ENCODE peak calls at places on chromosomes 12 and 14, in five cellular contexts. One of them, this sample, is unnamed.

GRCh38 chr14:40581264-40581663 is 1025.4 kb upstream of the LRFN5 start:
- DNase-seq in BE2C: no peak
- DNase-seq in AG10803: no peak
- DNase-seq in fibroblast of the aortic adventitia: no peak
- DNase-seq in CD4-positive, alpha-beta T cell: no peak
- DNase-seq in this sample: no peak

GRCh38 chr12:14239935-14240872 is 125.3 kb upstream of the ATF7IP start:
- DNase-seq in BE2C: peak
- DNase-seq in AG10803: no peak
- DNase-seq in fibroblast of the aortic adventitia: no peak
- DNase-seq in CD4-positive, alpha-beta T cell: no peak
- DNase-seq in this sample: peak

GRCh38 chr14:103910262-103910935 is 17.9 kb upstream of the TDRD9 start:
- DNase-seq in BE2C: peak
- DNase-seq in AG10803: peak
- DNase-seq in fibroblast of the aortic adventitia: peak
- DNase-seq in CD4-positive, alpha-beta T cell: peak
- DNase-seq in this sample: no peak

GRCh38 chr14:101808894-101809670 is 47.6 kb downstream of the PPP2R5C start:
- DNase-seq in BE2C: no peak
- DNase-seq in AG10803: no peak
- DNase-seq in fibroblast of the aortic adventitia: no peak
- DNase-seq in CD4-positive, alpha-beta T cell: no peak
- DNase-seq in this sample: no peak

GRCh38 chr14:53953002-53953827 is 3.4 kb downstream of the BMP4 start:
- DNase-seq in BE2C: peak
- DNase-seq in AG10803: peak
- DNase-seq in fibroblast of the aortic adventitia: peak
- DNase-seq in CD4-positive, alpha-beta T cell: no peak
- DNase-seq in this sample: no peak

GRCh38 chr12:100675432-100675831 is 101.9 kb downstream of the GAS2L3 start:
- DNase-seq in BE2C: peak
- DNase-seq in AG10803: peak
- DNase-seq in fibroblast of the aortic adventitia: no peak
- DNase-seq in CD4-positive, alpha-beta T cell: no peak
- DNase-seq in this sample: peak

GRCh38 chr12:58592817-58593216 is 327.5 kb downstream of the LRIG3 start:
- DNase-seq in BE2C: no peak
- DNase-seq in AG10803: peak
- DNase-seq in fibroblast of the aortic adventitia: peak
- DNase-seq in CD4-positive, alpha-beta T cell: no peak
- DNase-seq in this sample: no peak

GRCh38 chr12:33111850-33112249 is 215.3 kb upstream of the PKP2 start:
- DNase-seq in BE2C: no peak
- DNase-seq in AG10803: no peak
- DNase-seq in fibroblast of the aortic adventitia: no peak
- DNase-seq in CD4-positive, alpha-beta T cell: no peak
- DNase-seq in this sample: no peak

GRCh38 chr14:101584049-101584859 is 23.0 kb downstream of the DIO3 start:
- DNase-seq in BE2C: peak
- DNase-seq in AG10803: peak
- DNase-seq in fibroblast of the aortic adventitia: peak
- DNase-seq in CD4-positive, alpha-beta T cell: no peak
- DNase-seq in this sample: no peak

GRCh38 chr14:32259368-32260013 is 56.4 kb upstream of the RNU6-8 start:
- DNase-seq in BE2C: peak
- DNase-seq in AG10803: peak
- DNase-seq in fibroblast of the aortic adventitia: peak
- DNase-seq in CD4-positive, alpha-beta T cell: no peak
- DNase-seq in this sample: no peak

GRCh38 chr12:89971880-89972279 is 263.2 kb upstream of the ATP2B1 start:
- DNase-seq in BE2C: no peak
- DNase-seq in AG10803: peak
- DNase-seq in fibroblast of the aortic adventitia: peak
- DNase-seq in CD4-positive, alpha-beta T cell: no peak
- DNase-seq in this sample: no peak

GRCh38 chr14:26427059-26427458 is 170.8 kb downstream of the NOVA1 start:
- DNase-seq in BE2C: no peak
- DNase-seq in AG10803: peak
- DNase-seq in fibroblast of the aortic adventitia: peak
- DNase-seq in CD4-positive, alpha-beta T cell: no peak
- DNase-seq in this sample: no peak

GRCh38 chr14:21268612-21269251 is 510 bp downstream of the HNRNPC start:
- DNase-seq in BE2C: peak
- DNase-seq in AG10803: peak
- DNase-seq in fibroblast of the aortic adventitia: peak
- DNase-seq in CD4-positive, alpha-beta T cell: peak
- DNase-seq in this sample: no peak

GRCh38 chr14:22598099-22598895 is at the start of gene ABHD4:
- DNase-seq in BE2C: peak
- DNase-seq in AG10803: peak
- DNase-seq in fibroblast of the aortic adventitia: peak
- DNase-seq in CD4-positive, alpha-beta T cell: peak
- DNase-seq in this sample: peak

GRCh38 chr14:100711493-100711892 is 15.2 kb upstream of the DLK1 start:
- DNase-seq in BE2C: no peak
- DNase-seq in AG10803: no peak
- DNase-seq in fibroblast of the aortic adventitia: no peak
- DNase-seq in CD4-positive, alpha-beta T cell: no peak
- DNase-seq in this sample: no peak

GRCh38 chr12:32455607-32456063 is 56.3 kb downstream of the FGD4 start:
- DNase-seq in BE2C: peak
- DNase-seq in AG10803: peak
- DNase-seq in fibroblast of the aortic adventitia: peak
- DNase-seq in CD4-positive, alpha-beta T cell: no peak
- DNase-seq in this sample: no peak

GRCh38 chr12:89947437-89948265 is 239.0 kb upstream of the ATP2B1 start:
- DNase-seq in BE2C: no peak
- DNase-seq in AG10803: peak
- DNase-seq in fibroblast of the aortic adventitia: peak
- DNase-seq in CD4-positive, alpha-beta T cell: no peak
- DNase-seq in this sample: peak

GRCh38 chr14:21136024-21136423 is 19.8 kb downstream of the OR5AU1 start:
- DNase-seq in BE2C: no peak
- DNase-seq in AG10803: peak
- DNase-seq in fibroblast of the aortic adventitia: peak
- DNase-seq in CD4-positive, alpha-beta T cell: no peak
- DNase-seq in this sample: no peak

GRCh38 chr12:103742349-103742784 is 98.7 kb downstream of the NT5DC3 start:
- DNase-seq in BE2C: no peak
- DNase-seq in AG10803: peak
- DNase-seq in fibroblast of the aortic adventitia: no peak
- DNase-seq in CD4-positive, alpha-beta T cell: no peak
- DNase-seq in this sample: no peak

GRCh38 chr12:202081-202731 is 11.8 kb downstream of the SLC6A12 start:
- DNase-seq in BE2C: no peak
- DNase-seq in AG10803: no peak
- DNase-seq in fibroblast of the aortic adventitia: no peak
- DNase-seq in CD4-positive, alpha-beta T cell: no peak
- DNase-seq in this sample: no peak

GRCh38 chr12:62005615-62006014 is 254.6 kb upstream of the USP15 start:
- DNase-seq in BE2C: no peak
- DNase-seq in AG10803: no peak
- DNase-seq in fibroblast of the aortic adventitia: no peak
- DNase-seq in CD4-positive, alpha-beta T cell: no peak
- DNase-seq in this sample: no peak

GRCh38 chr12:120072472-120072871 is 44.1 kb downstream of the RAB35 start:
- DNase-seq in BE2C: no peak
- DNase-seq in AG10803: no peak
- DNase-seq in fibroblast of the aortic adventitia: no peak
- DNase-seq in CD4-positive, alpha-beta T cell: no peak
- DNase-seq in this sample: no peak

GRCh38 chr14:34593740-34594375 is 36.1 kb downstream of the SNX6 start:
- DNase-seq in BE2C: no peak
- DNase-seq in AG10803: peak
- DNase-seq in fibroblast of the aortic adventitia: peak
- DNase-seq in CD4-positive, alpha-beta T cell: no peak
- DNase-seq in this sample: no peak

GRCh38 chr12:108768591-108769500 is 37.5 kb upstream of the CORO1C start:
- DNase-seq in BE2C: peak
- DNase-seq in AG10803: no peak
- DNase-seq in fibroblast of the aortic adventitia: no peak
- DNase-seq in CD4-positive, alpha-beta T cell: no peak
- DNase-seq in this sample: peak
- TF ChIP-seq CTCF in BE2C: no peak
- TF ChIP-seq CTCF in AG10803: no peak
- TF ChIP-seq CTCF in fibroblast of the aortic adventitia: no peak
- TF ChIP-seq CTCF in CD4-positive, alpha-beta T cell: no peak
- TF ChIP-seq CTCF in this sample: peak

GRCh38 chr12:95959107-95959506 is 16.0 kb downstream of the AMDHD1 start:
- DNase-seq in BE2C: no peak
- DNase-seq in AG10803: peak
- DNase-seq in fibroblast of the aortic adventitia: peak
- DNase-seq in CD4-positive, alpha-beta T cell: no peak
- DNase-seq in this sample: no peak
- TF ChIP-seq CTCF in BE2C: no peak
- TF ChIP-seq CTCF in AG10803: no peak
- TF ChIP-seq CTCF in fibroblast of the aortic adventitia: no peak
- TF ChIP-seq CTCF in CD4-positive, alpha-beta T cell: no peak
- TF ChIP-seq CTCF in this sample: no peak

GRCh38 chr14:24952851-24953666 is 96.9 kb downstream of the STXBP6 start:
- DNase-seq in BE2C: no peak
- DNase-seq in AG10803: no peak
- DNase-seq in fibroblast of the aortic adventitia: no peak
- DNase-seq in CD4-positive, alpha-beta T cell: no peak
- DNase-seq in this sample: no peak
- TF ChIP-seq CTCF in BE2C: no peak
- TF ChIP-seq CTCF in AG10803: no peak
- TF ChIP-seq CTCF in fibroblast of the aortic adventitia: no peak
- TF ChIP-seq CTCF in CD4-positive, alpha-beta T cell: no peak
- TF ChIP-seq CTCF in this sample: no peak

GRCh38 chr14:85420278-85420677 is 109.7 kb upstream of the FLRT2 start:
- DNase-seq in BE2C: no peak
- DNase-seq in AG10803: no peak
- DNase-seq in fibroblast of the aortic adventitia: no peak
- DNase-seq in CD4-positive, alpha-beta T cell: no peak
- DNase-seq in this sample: no peak
- TF ChIP-seq CTCF in BE2C: no peak
- TF ChIP-seq CTCF in AG10803: no peak
- TF ChIP-seq CTCF in fibroblast of the aortic adventitia: no peak
- TF ChIP-seq CTCF in CD4-positive, alpha-beta T cell: no peak
- TF ChIP-seq CTCF in this sample: no peak

DNA sequence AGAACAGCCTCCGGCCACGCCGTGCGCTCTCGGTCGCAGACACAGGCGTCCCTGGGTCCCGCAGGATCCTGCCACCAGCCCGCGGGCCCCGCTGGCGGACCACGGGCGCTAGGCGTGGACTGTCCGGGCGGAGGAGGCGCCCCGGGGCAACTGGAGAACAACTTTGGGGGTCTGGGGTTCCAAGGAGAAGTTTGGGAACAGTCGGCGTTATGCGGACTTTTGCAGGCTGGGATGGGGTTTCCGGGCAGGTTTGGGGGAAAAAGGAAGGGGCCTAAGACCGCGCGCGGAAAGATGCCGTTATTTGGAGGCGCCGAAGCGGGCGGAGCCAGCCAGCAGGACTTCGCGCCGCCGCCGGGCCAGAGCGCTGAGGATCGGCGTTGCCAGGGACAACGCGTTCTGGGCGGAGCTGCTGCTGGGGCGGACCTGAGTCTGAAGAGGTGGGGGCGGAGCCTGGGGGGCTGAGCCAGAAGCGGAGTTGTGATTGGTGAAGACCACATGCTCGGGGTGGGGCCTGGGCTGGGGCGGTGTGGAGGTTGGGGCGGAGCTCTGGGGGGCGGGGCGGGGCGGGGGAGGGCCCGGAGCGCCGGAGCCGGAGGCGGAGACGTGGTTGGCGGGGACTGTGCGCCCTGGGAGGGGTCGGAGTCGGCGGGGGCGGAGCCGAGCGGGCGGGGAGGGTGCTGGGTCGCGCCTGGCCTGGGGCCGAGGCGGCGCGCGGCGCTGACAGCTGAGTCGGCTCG is at the start of gene CYP46A1:
- DNase-seq in BE2C: peak
- DNase-seq in AG10803: peak
- DNase-seq in fibroblast of the aortic adventitia: peak
- DNase-seq in CD4-positive, alpha-beta T cell: peak
- DNase-seq in this sample: peak
- TF ChIP-seq CTCF in BE2C: no peak
- TF ChIP-seq CTCF in AG10803: no peak
- TF ChIP-seq CTCF in fibroblast of the aortic adventitia: no peak
- TF ChIP-seq CTCF in CD4-positive, alpha-beta T cell: no peak
- TF ChIP-seq CTCF in this sample: no peak

GRCh38 chr12:122158700-122159285 is 15.2 kb downstream of the IL31 start:
- DNase-seq in BE2C: no peak
- DNase-seq in AG10803: no peak
- DNase-seq in fibroblast of the aortic adventitia: no peak
- DNase-seq in CD4-positive, alpha-beta T cell: no peak
- DNase-seq in this sample: no peak

GRCh38 chr12:122161682-122162081 is 12.3 kb downstream of the IL31 start:
- DNase-seq in BE2C: no peak
- DNase-seq in AG10803: no peak
- DNase-seq in fibroblast of the aortic adventitia: no peak
- DNase-seq in CD4-positive, alpha-beta T cell: no peak
- DNase-seq in this sample: no peak

GRCh38 chr12:122160761-122161160 is 13.3 kb downstream of the IL31 start:
- DNase-seq in BE2C: no peak
- DNase-seq in AG10803: no peak
- DNase-seq in fibroblast of the aortic adventitia: no peak
- DNase-seq in CD4-positive, alpha-beta T cell: no peak
- DNase-seq in this sample: no peak

GRCh38 chr12:122162976-122163375 is 11.0 kb downstream of the IL31 start:
- DNase-seq in BE2C: no peak
- DNase-seq in AG10803: no peak
- DNase-seq in fibroblast of the aortic adventitia: no peak
- DNase-seq in CD4-positive, alpha-beta T cell: no peak
- DNase-seq in this sample: no peak

GRCh38 chr12:122159879-122160278 is 14.1 kb downstream of the IL31 start:
- DNase-seq in BE2C: no peak
- DNase-seq in AG10803: no peak
- DNase-seq in fibroblast of the aortic adventitia: no peak
- DNase-seq in CD4-positive, alpha-beta T cell: no peak
- DNase-seq in this sample: no peak
- TF ChIP-seq CTCF in BE2C: no peak
- TF ChIP-seq CTCF in AG10803: no peak
- TF ChIP-seq CTCF in fibroblast of the aortic adventitia: no peak
- TF ChIP-seq CTCF in CD4-positive, alpha-beta T cell: peak
- TF ChIP-seq CTCF in this sample: no peak

DNA sequence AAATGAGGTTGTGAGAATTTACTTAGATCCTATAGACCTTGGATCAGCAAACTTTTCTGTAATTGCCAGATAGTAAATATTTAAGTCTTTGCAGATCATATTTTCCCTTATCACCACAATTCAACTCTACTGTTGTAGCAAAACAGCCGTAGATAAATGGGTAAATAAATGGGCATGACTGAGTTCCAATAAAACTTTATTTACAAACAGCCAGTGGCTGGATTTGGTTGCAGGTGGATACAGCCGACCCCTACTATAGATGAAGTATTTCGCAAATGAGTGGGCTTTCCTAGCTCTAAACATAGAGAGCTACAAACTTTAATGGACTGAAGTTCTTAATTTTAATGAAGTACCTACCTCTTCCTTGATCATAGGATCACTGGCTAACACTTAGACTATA is 100.7 kb downstream of the GPATCH2L start:
- DNase-seq in BE2C: no peak
- DNase-seq in AG10803: no peak
- DNase-seq in fibroblast of the aortic adventitia: no peak
- DNase-seq in CD4-positive, alpha-beta T cell: no peak
- DNase-seq in this sample: no peak
- TF ChIP-seq CTCF in BE2C: no peak
- TF ChIP-seq CTCF in AG10803: no peak
- TF ChIP-seq CTCF in fibroblast of the aortic adventitia: no peak
- TF ChIP-seq CTCF in CD4-positive, alpha-beta T cell: no peak
- TF ChIP-seq CTCF in this sample: no peak

This sample was measured in CD14-positive monocyte.